ENCODE peak calls at places on chromosomes 3 and 15, in seven cellular contexts. R is DMS153; W is stimulated activated CD4-positive, alpha-beta T cell treated with anti-CD3 and anti-CD28 coated beads, Interleukin-1b, Interleukin-23, amount 100 ng/mL, for 4 hours; Y is nephron progenitor cell; T is central memory CD4-positive, alpha-beta T cell; Q is putamen; A is RCC 7860. C is an unnamed sample.
A peak's percentile ranks its signal among the peaks of the same experiment; 100 is the strongest.

GRCh38 chr3:185549111-185549510 is 3.3 kb downstream of the LIPH start:
- DNase-seq in R (no peak), A (peak; percentile 64), Q (peak; percentile 64), T (no peak), Y (no peak), W (no peak), C (peak; percentile 85)

GRCh38 chr3:198076722-198077308 is 116.8 kb downstream of the LMLN start:
- DNase-seq in T (no peak), Y (no peak), Q (no peak), W (no peak), A (no peak), R (peak; percentile 83), C (no peak)

GRCh38 chr3:186193534-186194450 is 84.9 kb upstream of the ETV5 start:
- DNase-seq in Q (no peak), T (no peak), A (no peak), R (no peak), Y (peak; percentile 82), W (no peak), C (no peak)

GRCh38 chr3:100210777-100211145 is 50.0 kb upstream of the TBC1D23 start:
- DNase-seq in Q (no peak), R (peak; percentile 85), W (no peak), A (no peak), T (peak; percentile 56), Y (no peak), C (no peak)

GRCh38 chr15:63860161-63860954 is 26.6 kb upstream of the HERC1 start:
- DNase-seq in Y (no peak), R (no peak), A (no peak), T (peak; percentile 79), Q (no peak), W (peak; percentile 32), C (no peak)

GRCh38 chr3:127304121-127304744 is 16.4 kb upstream of the PRR20G start:
- DNase-seq in Y (no peak), T (no peak), W (no peak), A (peak; percentile 29), Q (no peak), R (peak; percentile 95), C (peak; percentile 66)

GRCh38 chr3:41612853-41613252 is 349.1 kb downstream of the ULK4 start:
- DNase-seq in R (no peak), A (no peak), Y (no peak), W (no peak), T (no peak), Q (no peak), C (no peak)

GRCh38 chr15:92392966-92393286 is 755 bp upstream of the ST8SIA2 start:
- DNase-seq in T (no peak), Y (peak; percentile 17), W (no peak), R (no peak), Q (no peak), A (no peak), C (no peak)

GRCh38 chr3:68631810-68632545 is 300.4 kb downstream of the TAFA4 start:
- DNase-seq in A (no peak), Q (no peak), T (no peak), R (no peak), Y (no peak), W (no peak), C (no peak)

GRCh38 chr15:81002254-81003022 is 1.7 kb downstream of the TLNRD1 start:
- DNase-seq in Y (no peak), W (no peak), R (no peak), T (no peak), Q (no peak), A (no peak), C (no peak)

GRCh38 chr15:29550834-29551465 is 271.3 kb downstream of the TJP1 start:
- DNase-seq in Q (no peak), W (no peak), A (no peak), Y (no peak), R (no peak), T (no peak), C (no peak)

GRCh38 chr15:50993598-50993997 is 85.1 kb downstream of the AP4E1 start:
- DNase-seq in Q (no peak), Y (no peak), W (no peak), A (no peak), R (no peak), T (no peak), C (no peak)

GRCh38 chr3:46713898-46714552 is 3.6 kb downstream of the PRSS50 start:
- DNase-seq in Y (no peak), A (peak; percentile 46), T (no peak), R (no peak), W (no peak), Q (no peak), C (no peak)

GRCh38 chr3:40645883-40646282 is 121.1 kb downstream of the ZNF621 start:
- DNase-seq in Y (no peak), A (no peak), Q (no peak), R (no peak), W (no peak), T (no peak), C (no peak)

GRCh38 chr3:148203263-148204010 is 494.3 kb upstream of the AGTR1 start:
- DNase-seq in R (no peak), A (no peak), Y (no peak), W (no peak), Q (no peak), T (no peak), C (no peak)

GRCh38 chr15:56919708-56920637 is 1.5 kb downstream of the TCF12 start:
- DNase-seq in T (peak; percentile 3), R (no peak), Y (no peak), A (peak; percentile 10), W (no peak), Q (no peak), C (peak; percentile 30)

GRCh38 chr15:70284438-70285214 is 186.9 kb upstream of the TLE3 start:
- DNase-seq in W (no peak), R (no peak), A (no peak), Q (no peak), Y (no peak), T (no peak), C (no peak)

GRCh38 chr3:7565574-7565973 is 704.7 kb downstream of the GRM7 start:
- DNase-seq in R (no peak), T (no peak), Y (no peak), Q (no peak), W (no peak), A (no peak), C (no peak)

GRCh38 chr3:50572801-50573371 is 3.6 kb downstream of the HEMK1 start:
- DNase-seq in R (no peak), A (no peak), T (no peak), W (peak; percentile 40), Y (no peak), Q (no peak), C (no peak)

GRCh38 chr3:145557405-145557804 is 603.6 kb downstream of the PLOD2 start:
- DNase-seq in A (no peak), Q (peak; percentile 1), Y (no peak), T (no peak), W (no peak), R (no peak), C (peak; percentile 26)

GRCh38 chr3:6844723-6845122 is 16.2 kb upstream of the GRM7 start:
- DNase-seq in A (no peak), Y (no peak), W (no peak), T (no peak), Q (no peak), R (no peak), C (no peak)

GRCh38 chr3:170711786-170712185 is 125.9 kb upstream of the SLC7A14 start:
- DNase-seq in A (no peak), Y (no peak), Q (no peak), T (no peak), R (no peak), W (no peak), C (no peak)

GRCh38 chr15:46502668-46503067 is 867.8 kb downstream of the SQOR start:
- DNase-seq in Q (no peak), Y (no peak), W (no peak), A (peak; percentile 23), T (no peak), R (peak; percentile 3), C (no peak)

GRCh38 chr3:2354702-2355101 is 256.0 kb downstream of the CNTN4 start:
- DNase-seq in T (no peak), A (no peak), Q (no peak), W (no peak), R (peak; percentile 19), Y (no peak), C (no peak)

GRCh38 chr3:178479446-178479845 is 56.8 kb upstream of the KCNMB2 start:
- DNase-seq in W (no peak), Y (no peak), Q (no peak), T (no peak), R (no peak), A (no peak), C (no peak)

GRCh38 chr15:80727196-80727595 is 32.1 kb downstream of the ABHD17C start:
- DNase-seq in T (no peak), Q (no peak), R (no peak), W (no peak), A (no peak), Y (no peak), C (no peak)

GRCh38 chr15:31871159-31871886 is 159.0 kb upstream of the CHRNA7 start:
- DNase-seq in W (no peak), Q (no peak), T (no peak), R (no peak), A (no peak), Y (no peak), C (no peak)

GRCh38 chr3:195154111-195154791 is 116.7 kb downstream of the XXYLT1 start:
- DNase-seq in Y (no peak), T (no peak), R (peak; percentile 44), W (no peak), A (no peak), Q (no peak), C (no peak)

GRCh38 chr3:120144267-120144666 is 50.0 kb upstream of the GSK3B start:
- DNase-seq in W (no peak), Q (no peak), Y (no peak), R (no peak), A (peak; percentile 88), T (no peak), C (no peak)